ENCODE peak calls at places on chromosomes 11 and 22, in six cellular contexts. P is GM23338, N is neural progenitor cell, S is SK-N-SH, L is MM.1S, E is HCT116. I is an unnamed sample.

GRCh38 chr22:42419328-42419881 is 12.8 kb downstream of the NFAM1 start:
- DNase-seq in S (no peak), P (no peak), N (no peak), E (no peak), L (peak; percentile 26), I (no peak)

GRCh38 chr22:23696326-23696851 is 5.6 kb downstream of the RGL4 start:
- DNase-seq in P (no peak), E (no peak), L (no peak), N (no peak), S (no peak), I (peak; percentile 82)

GRCh38 chr22:24189249-24190158 is 8.2 kb downstream of the SUSD2 start:
- DNase-seq in N (peak; percentile 85), L (peak; percentile 48), E (no peak), P (peak; percentile 90), S (peak; percentile 95), I (peak; percentile 59)

GRCh38 chr11:27392278-27392677 is 29.3 kb upstream of the CCDC34 start:
- DNase-seq in E (no peak), N (peak; percentile 81), S (no peak), L (no peak), P (no peak), I (no peak)

GRCh38 chr11:85746640-85747039 is 60.6 kb upstream of the CCDC89 start:
- DNase-seq in P (no peak), E (no peak), N (no peak), L (no peak), S (no peak), I (no peak)

GRCh38 chr11:6606471-6607189 is 3.1 kb downstream of the ILK start:
- DNase-seq in L (peak; percentile 83), E (peak; percentile 65), P (peak; percentile 97), S (peak; percentile 91), N (peak; percentile 95), I (peak; percentile 52)

GRCh38 chr11:34680918-34681554 is 60.1 kb downstream of the EHF start:
- DNase-seq in N (no peak), L (peak; percentile 26), E (peak; percentile 86), P (peak; percentile 16), S (no peak), I (no peak)

GRCh38 chr11:65260756-65261590 is 789 bp upstream of the POLA2 start:
- DNase-seq in L (peak; percentile 6), N (no peak), E (no peak), P (peak; percentile 53), S (peak; percentile 66), I (peak; percentile 8)

GRCh38 chr11:104163100-104164027 is 583 bp downstream of the PDGFD start:
- DNase-seq in E (no peak), S (peak; percentile 25), L (no peak), N (peak; percentile 48), P (peak; percentile 72), I (peak; percentile 61)

GRCh38 chr11:6418958-6419611 is at the start of gene APBB1:
- DNase-seq in P (peak; percentile 87), N (peak; percentile 89), S (peak; percentile 96), L (peak; percentile 36), E (no peak), I (peak; percentile 81)

GRCh38 chr11:2512431-2513407 is 67.9 kb downstream of the KCNQ1 start:
- DNase-seq in L (no peak), P (no peak), E (no peak), S (peak; percentile 17), N (no peak), I (no peak)

GRCh38 chr11:120079750-120080610 is 57.9 kb downstream of the TRIM29 start:
- DNase-seq in E (no peak), N (no peak), L (no peak), P (peak; percentile 68), S (no peak), I (peak; percentile 15)

GRCh38 chr22:36505998-36506635 is 723 bp downstream of the FOXRED2 start:
- DNase-seq in L (no peak), E (no peak), S (no peak), N (no peak), P (no peak), I (no peak)
- H3K4me3 ChIP-seq in L (peak overlapping the region; percentile 79), E (peak overlapping the region; percentile 36), S (peak overlapping the region; percentile 51), N (peak overlapping the region; percentile 35), P (peak overlapping the region; percentile 55), I (peak overlapping the region; percentile 71)

GRCh38 chr11:131692151-131692550 is 321.7 kb downstream of the NTM start:
- DNase-seq in P (no peak), S (no peak), N (no peak), L (no peak), E (no peak), I (no peak)
- TF ChIP-seq EZH2phosphoT487 in P (no peak), S (no peak), N (no peak), L (no peak), E (no peak), I (no peak)

GRCh38 chr11:105611837-105612480 is 2.1 kb downstream of the GRIA4 start:
- DNase-seq in S (peak; percentile 19), P (peak; percentile 46), E (no peak), N (peak; percentile 46), L (no peak), I (no peak)

GRCh38 chr11:105610796-105611361 is 1.0 kb downstream of the GRIA4 start:
- DNase-seq in L (no peak), S (no peak), E (no peak), N (peak; percentile 13), P (no peak), I (no peak)

GRCh38 chr11:105612766-105613165 is 2.9 kb downstream of the GRIA4 start:
- DNase-seq in E (no peak), P (no peak), N (no peak), S (no peak), L (no peak), I (no peak)

GRCh38 chr11:105609832-105610781 is at the start of gene GRIA4:
- DNase-seq in E (no peak), S (peak; percentile 79), L (peak; percentile 70), P (peak; percentile 74), N (peak; percentile 76), I (no peak)

GRCh38 chr11:105611414-105611813 is 1.5 kb downstream of the GRIA4 start:
- DNase-seq in N (no peak), P (no peak), E (no peak), L (no peak), S (peak; percentile 8), I (no peak)
- H3K4me3 ChIP-seq in N (peak overlapping the region; percentile 58), P (peak overlapping the region; percentile 73), E (no peak overlapping the region), L (no peak overlapping the region), S (peak overlapping the region; percentile 13), I (no peak overlapping the region)

GRCh38 chr11:3641701-3642070 is at the start of gene ART5:
- DNase-seq in S (no peak), P (no peak), E (no peak), N (no peak), L (no peak), I (no peak)

GRCh38 chr11:3641191-3641590 is 601 bp downstream of the ART5 start:
- DNase-seq in L (no peak), P (no peak), S (no peak), N (no peak), E (no peak), I (no peak)

GRCh38 chr11:3642071-3642951 is 519 bp upstream of the ART5 start:
- DNase-seq in P (peak; percentile 97), S (peak; percentile 98), E (peak; percentile 72), N (peak; percentile 97), L (no peak), I (no peak)

GRCh38 chr11:3638513-3638912 is 3.3 kb downstream of the ART5 start:
- DNase-seq in P (no peak), S (no peak), L (no peak), N (no peak), E (no peak), I (no peak)

DNA sequence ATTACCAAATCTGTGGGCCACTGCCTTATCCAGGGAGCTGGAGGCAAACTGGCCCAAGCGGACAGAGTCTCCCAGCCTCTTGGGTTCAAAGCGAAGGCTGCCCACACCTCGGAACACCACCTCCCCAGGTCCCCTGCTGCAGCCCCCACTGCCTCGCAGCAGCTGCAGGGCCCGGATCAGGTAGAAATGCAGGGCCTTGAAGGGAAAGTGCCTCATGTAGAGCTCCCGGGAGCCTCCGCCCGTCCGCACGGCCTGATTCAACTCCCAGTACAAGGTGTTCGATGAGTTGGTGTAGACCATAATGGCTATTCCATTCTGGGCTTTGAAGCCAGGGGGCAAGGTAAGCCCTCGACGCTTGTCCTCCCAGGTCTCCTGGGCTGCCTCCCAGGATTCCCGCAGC is 2.0 kb downstream of the ART5 start:
- DNase-seq in S (no peak), E (no peak), N (no peak), P (no peak), L (no peak), I (no peak)
- TF ChIP-seq EZH2phosphoT487 in S (no peak), E (no peak), N (no peak), P (no peak), L (no peak), I (no peak)

DNA sequence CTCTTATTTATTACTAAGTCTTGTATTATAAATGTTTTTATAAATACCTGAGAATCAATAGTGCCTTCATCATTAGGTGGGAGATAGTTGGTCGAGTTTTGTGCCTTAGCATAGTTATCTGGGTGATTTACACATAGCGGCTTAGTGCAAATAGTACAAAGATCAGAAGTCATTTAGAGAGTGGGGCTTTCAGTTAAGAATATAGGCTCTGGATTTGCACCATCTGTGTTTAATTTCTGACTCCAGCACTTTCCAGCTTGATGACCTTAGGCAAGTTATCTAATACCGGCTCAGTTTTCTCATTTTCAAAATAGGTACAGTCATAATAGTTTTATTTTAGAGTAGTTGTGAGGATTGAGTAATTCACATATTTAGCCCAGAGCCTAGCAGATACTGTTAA is 26.4 kb downstream of the PDE3B start:
- DNase-seq in E (no peak), P (no peak), L (no peak), N (no peak), S (peak; percentile 29), I (no peak)
- H3K4me3 ChIP-seq in E (no peak overlapping the region), P (no peak overlapping the region), L (no peak overlapping the region), N (no peak overlapping the region), S (no peak overlapping the region), I (no peak overlapping the region)

GRCh38 chr11:70611166-70611565 is 212.8 kb downstream of the CTTN start:
- DNase-seq in P (no peak), N (no peak), L (no peak), E (no peak), S (no peak), I (no peak)

GRCh38 chr11:70610561-70610960 is 212.2 kb downstream of the CTTN start:
- DNase-seq in E (no peak), L (no peak), P (no peak), N (no peak), S (peak; percentile 90), I (no peak)

GRCh38 chr11:70612459-70613141 is 214.3 kb downstream of the CTTN start:
- DNase-seq in P (no peak), S (no peak), L (no peak), E (no peak), N (no peak), I (no peak)

GRCh38 chr11:70614034-70614681 is 215.8 kb downstream of the CTTN start:
- DNase-seq in N (no peak), P (no peak), E (no peak), L (no peak), S (no peak), I (no peak)

DNA sequence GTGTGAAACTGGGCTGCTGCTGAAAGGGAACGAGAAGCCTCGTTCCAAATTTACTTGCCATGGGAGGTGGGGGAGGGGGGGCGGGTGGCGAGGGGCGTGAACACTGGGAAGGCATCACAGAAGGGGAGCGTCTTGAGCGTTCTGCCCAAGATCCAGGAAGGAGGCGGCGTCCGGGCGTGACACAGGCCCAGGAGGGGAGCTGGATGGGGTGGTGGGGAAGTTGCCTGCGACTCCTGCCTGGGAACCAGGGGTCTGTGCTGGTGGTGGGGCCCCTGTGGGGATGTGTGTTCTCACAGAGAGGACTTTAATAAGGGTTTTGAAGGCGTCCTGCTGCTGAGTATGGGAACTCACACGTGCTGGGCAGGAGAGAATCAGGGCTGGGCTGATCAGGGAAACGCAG is 213.6 kb downstream of the CTTN start:
- DNase-seq in E (no peak), P (peak; percentile 49), N (peak; percentile 29), L (no peak), S (no peak), I (no peak)
- TF ChIP-seq EZH2phosphoT487 in E (no peak), P (no peak), N (no peak), L (no peak), S (no peak), I (no peak)

GRCh38 chr11:66467756-66468155 is 1.1 kb downstream of the PELI3 start:
- DNase-seq in P (peak; percentile 44), L (no peak), S (peak; percentile 54), N (peak; percentile 75), E (no peak), I (no peak)
- H3K4me3 ChIP-seq in P (peak overlapping the region; percentile 81), L (peak overlapping the region; percentile 92), S (peak overlapping the region; percentile 76), N (peak overlapping the region; percentile 66), E (peak overlapping the region; percentile 71), I (peak overlapping the region; percentile 69)